ENCODE peak calls at places on chromosomes 12 and 14, in eight cellular contexts. One of them, this sample, is unnamed.

GRCh38 chr14:46063872-46064271 is 587.7 kb downstream of the RPL10L start:
- DNase-seq in hepatocyte: peak
- DNase-seq in GM23338: peak
- DNase-seq in fibroblast of pulmonary artery: no peak
- DNase-seq in breast epithelium: no peak
- DNase-seq in fibroblast of the aortic adventitia: no peak
- DNase-seq in esophagus squamous epithelium: no peak
- DNase-seq in MCF 10A: no peak
- DNase-seq in this sample: no peak

GRCh38 chr12:48441122-48441521 is 31.2 kb upstream of the ANP32D start:
- DNase-seq in fibroblast of the aortic adventitia: no peak
- DNase-seq in GM23338: no peak
- DNase-seq in fibroblast of pulmonary artery: peak
- DNase-seq in esophagus squamous epithelium: no peak
- DNase-seq in hepatocyte: no peak
- DNase-seq in breast epithelium: no peak
- DNase-seq in MCF 10A: no peak
- DNase-seq in this sample: no peak

GRCh38 chr12:118290130-118290529 is 82.6 kb downstream of the TAOK3 start:
- DNase-seq in MCF 10A: no peak
- DNase-seq in GM23338: no peak
- DNase-seq in fibroblast of the aortic adventitia: peak
- DNase-seq in hepatocyte: peak
- DNase-seq in breast epithelium: no peak
- DNase-seq in fibroblast of pulmonary artery: peak
- DNase-seq in esophagus squamous epithelium: no peak
- DNase-seq in this sample: no peak

GRCh38 chr12:125530876-125531275 is 465.6 kb downstream of the AACS start:
- DNase-seq in hepatocyte: no peak
- DNase-seq in GM23338: no peak
- DNase-seq in MCF 10A: no peak
- DNase-seq in fibroblast of the aortic adventitia: no peak
- DNase-seq in fibroblast of pulmonary artery: no peak
- DNase-seq in esophagus squamous epithelium: no peak
- DNase-seq in breast epithelium: no peak
- DNase-seq in this sample: no peak

GRCh38 chr14:54278087-54278486 is 118.7 kb upstream of the CDKN3 start:
- DNase-seq in fibroblast of the aortic adventitia: no peak
- DNase-seq in MCF 10A: no peak
- DNase-seq in GM23338: no peak
- DNase-seq in fibroblast of pulmonary artery: no peak
- DNase-seq in esophagus squamous epithelium: no peak
- DNase-seq in hepatocyte: no peak
- DNase-seq in breast epithelium: no peak
- DNase-seq in this sample: no peak

GRCh38 chr12:94603434-94604068 is 46.8 kb downstream of the TMCC3 start:
- DNase-seq in esophagus squamous epithelium: no peak
- DNase-seq in MCF 10A: peak
- DNase-seq in breast epithelium: no peak
- DNase-seq in fibroblast of the aortic adventitia: peak
- DNase-seq in fibroblast of pulmonary artery: peak
- DNase-seq in GM23338: peak
- DNase-seq in hepatocyte: no peak
- DNase-seq in this sample: peak

GRCh38 chr14:100066984-100067383 is 1.8 kb downstream of the EVL start:
- DNase-seq in fibroblast of pulmonary artery: no peak
- DNase-seq in esophagus squamous epithelium: no peak
- DNase-seq in hepatocyte: no peak
- DNase-seq in MCF 10A: no peak
- DNase-seq in breast epithelium: no peak
- DNase-seq in GM23338: no peak
- DNase-seq in fibroblast of the aortic adventitia: no peak
- DNase-seq in this sample: no peak

GRCh38 chr14:31968107-31968810 is 108.8 kb upstream of the ARHGAP5 start:
- DNase-seq in MCF 10A: no peak
- DNase-seq in fibroblast of the aortic adventitia: peak
- DNase-seq in fibroblast of pulmonary artery: no peak
- DNase-seq in hepatocyte: peak
- DNase-seq in esophagus squamous epithelium: no peak
- DNase-seq in GM23338: no peak
- DNase-seq in breast epithelium: no peak
- DNase-seq in this sample: no peak

GRCh38 chr14:73720636-73721035 is 6.5 kb upstream of the PNMA1 start:
- DNase-seq in fibroblast of the aortic adventitia: no peak
- DNase-seq in breast epithelium: no peak
- DNase-seq in MCF 10A: no peak
- DNase-seq in fibroblast of pulmonary artery: no peak
- DNase-seq in esophagus squamous epithelium: no peak
- DNase-seq in GM23338: no peak
- DNase-seq in hepatocyte: no peak
- DNase-seq in this sample: no peak

GRCh38 chr14:95575820-95576473 is 41.1 kb downstream of the GLRX5 start:
- DNase-seq in esophagus squamous epithelium: no peak
- DNase-seq in fibroblast of the aortic adventitia: no peak
- DNase-seq in GM23338: peak
- DNase-seq in MCF 10A: no peak
- DNase-seq in hepatocyte: no peak
- DNase-seq in breast epithelium: no peak
- DNase-seq in fibroblast of pulmonary artery: no peak
- DNase-seq in this sample: no peak

GRCh38 chr12:109267361-109267760 is 41.7 kb downstream of the FOXN4 start:
- DNase-seq in esophagus squamous epithelium: no peak
- DNase-seq in MCF 10A: no peak
- DNase-seq in fibroblast of the aortic adventitia: no peak
- DNase-seq in fibroblast of pulmonary artery: no peak
- DNase-seq in GM23338: no peak
- DNase-seq in breast epithelium: no peak
- DNase-seq in hepatocyte: no peak
- DNase-seq in this sample: no peak

GRCh38 chr12:101127521-101128219 is 82.4 kb downstream of the SLC5A8 start:
- DNase-seq in fibroblast of pulmonary artery: peak
- DNase-seq in hepatocyte: no peak
- DNase-seq in esophagus squamous epithelium: no peak
- DNase-seq in breast epithelium: no peak
- DNase-seq in MCF 10A: no peak
- DNase-seq in fibroblast of the aortic adventitia: peak
- DNase-seq in GM23338: no peak
- DNase-seq in this sample: no peak

GRCh38 chr12:119783787-119784186 is 93.3 kb downstream of the CIT start:
- DNase-seq in GM23338: no peak
- DNase-seq in esophagus squamous epithelium: no peak
- DNase-seq in fibroblast of pulmonary artery: no peak
- DNase-seq in MCF 10A: no peak
- DNase-seq in breast epithelium: no peak
- DNase-seq in fibroblast of the aortic adventitia: no peak
- DNase-seq in hepatocyte: no peak
- DNase-seq in this sample: no peak

GRCh38 chr12:80830533-80831088 is 107.1 kb downstream of the LIN7A start:
- DNase-seq in fibroblast of pulmonary artery: no peak
- DNase-seq in breast epithelium: no peak
- DNase-seq in MCF 10A: no peak
- DNase-seq in hepatocyte: no peak
- DNase-seq in GM23338: no peak
- DNase-seq in esophagus squamous epithelium: no peak
- DNase-seq in fibroblast of the aortic adventitia: no peak
- DNase-seq in this sample: no peak

GRCh38 chr14:105533391-105533790 is 7.0 kb downstream of the TMEM121 start:
- DNase-seq in fibroblast of pulmonary artery: no peak
- DNase-seq in esophagus squamous epithelium: no peak
- DNase-seq in GM23338: no peak
- DNase-seq in fibroblast of the aortic adventitia: no peak
- DNase-seq in breast epithelium: no peak
- DNase-seq in MCF 10A: no peak
- DNase-seq in hepatocyte: no peak
- DNase-seq in this sample: no peak

GRCh38 chr12:7113389-7113871 is 4.4 kb upstream of the C1RL start:
- DNase-seq in breast epithelium: no peak
- DNase-seq in fibroblast of the aortic adventitia: peak
- DNase-seq in MCF 10A: peak
- DNase-seq in esophagus squamous epithelium: no peak
- DNase-seq in GM23338: peak
- DNase-seq in fibroblast of pulmonary artery: peak
- DNase-seq in hepatocyte: peak
- DNase-seq in this sample: peak

GRCh38 chr14:74577247-74577947 is 34.6 kb downstream of the LTBP2 start:
- DNase-seq in MCF 10A: no peak
- DNase-seq in fibroblast of the aortic adventitia: peak
- DNase-seq in GM23338: no peak
- DNase-seq in esophagus squamous epithelium: no peak
- DNase-seq in fibroblast of pulmonary artery: peak
- DNase-seq in hepatocyte: no peak
- DNase-seq in breast epithelium: no peak
- DNase-seq in this sample: no peak

GRCh38 chr12:58106185-58106584 is 164.8 kb downstream of the ATP23 start:
- DNase-seq in MCF 10A: no peak
- DNase-seq in breast epithelium: no peak
- DNase-seq in hepatocyte: no peak
- DNase-seq in fibroblast of pulmonary artery: no peak
- DNase-seq in esophagus squamous epithelium: no peak
- DNase-seq in GM23338: no peak
- DNase-seq in fibroblast of the aortic adventitia: no peak
- DNase-seq in this sample: no peak

GRCh38 chr12:98180603-98181002 is 334.8 kb upstream of the TMPO start:
- DNase-seq in MCF 10A: no peak
- DNase-seq in fibroblast of pulmonary artery: no peak
- DNase-seq in esophagus squamous epithelium: no peak
- DNase-seq in breast epithelium: no peak
- DNase-seq in fibroblast of the aortic adventitia: no peak
- DNase-seq in GM23338: no peak
- DNase-seq in hepatocyte: no peak
- DNase-seq in this sample: no peak

GRCh38 chr12:105449406-105449805 is 118.9 kb downstream of the C12orf75 start:
- DNase-seq in hepatocyte: no peak
- DNase-seq in MCF 10A: no peak
- DNase-seq in fibroblast of pulmonary artery: no peak
- DNase-seq in breast epithelium: no peak
- DNase-seq in fibroblast of the aortic adventitia: no peak
- DNase-seq in GM23338: no peak
- DNase-seq in esophagus squamous epithelium: no peak
- DNase-seq in this sample: no peak

GRCh38 chr14:105368426-105368825 is 29.9 kb upstream of the TEX22 start:
- DNase-seq in breast epithelium: no peak
- DNase-seq in esophagus squamous epithelium: no peak
- DNase-seq in hepatocyte: no peak
- DNase-seq in MCF 10A: no peak
- DNase-seq in fibroblast of the aortic adventitia: no peak
- DNase-seq in fibroblast of pulmonary artery: no peak
- DNase-seq in GM23338: no peak
- DNase-seq in this sample: no peak

GRCh38 chr14:23186913-23187654 is 3.6 kb upstream of the SLC7A8 start:
- DNase-seq in MCF 10A: peak
- DNase-seq in GM23338: peak
- DNase-seq in fibroblast of pulmonary artery: peak
- DNase-seq in hepatocyte: peak
- DNase-seq in fibroblast of the aortic adventitia: peak
- DNase-seq in breast epithelium: no peak
- DNase-seq in esophagus squamous epithelium: no peak
- DNase-seq in this sample: peak

GRCh38 chr12:89836026-89836425 is 127.4 kb upstream of the ATP2B1 start:
- DNase-seq in GM23338: no peak
- DNase-seq in MCF 10A: no peak
- DNase-seq in breast epithelium: no peak
- DNase-seq in hepatocyte: no peak
- DNase-seq in fibroblast of the aortic adventitia: peak
- DNase-seq in fibroblast of pulmonary artery: peak
- DNase-seq in esophagus squamous epithelium: no peak
- DNase-seq in this sample: no peak

GRCh38 chr14:74865156-74865555 is 10.8 kb downstream of the PROX2 start:
- DNase-seq in MCF 10A: no peak
- DNase-seq in fibroblast of pulmonary artery: no peak
- DNase-seq in breast epithelium: no peak
- DNase-seq in fibroblast of the aortic adventitia: no peak
- DNase-seq in esophagus squamous epithelium: no peak
- DNase-seq in GM23338: no peak
- DNase-seq in hepatocyte: no peak
- DNase-seq in this sample: no peak

GRCh38 chr12:84507914-84508313 is 404.7 kb downstream of the SLC6A15 start:
- DNase-seq in breast epithelium: no peak
- DNase-seq in esophagus squamous epithelium: no peak
- DNase-seq in GM23338: no peak
- DNase-seq in fibroblast of pulmonary artery: no peak
- DNase-seq in MCF 10A: no peak
- DNase-seq in hepatocyte: no peak
- DNase-seq in fibroblast of the aortic adventitia: peak
- DNase-seq in this sample: no peak

GRCh38 chr12:56119361-56119796 is 1.3 kb downstream of the ZC3H10 start:
- DNase-seq in breast epithelium: no peak
- DNase-seq in fibroblast of the aortic adventitia: peak
- DNase-seq in GM23338: peak
- DNase-seq in fibroblast of pulmonary artery: peak
- DNase-seq in hepatocyte: peak
- DNase-seq in esophagus squamous epithelium: no peak
- DNase-seq in MCF 10A: peak
- DNase-seq in this sample: peak
- TF ChIP-seq CTCF in breast epithelium: peak
- TF ChIP-seq CTCF in fibroblast of the aortic adventitia: peak
- TF ChIP-seq CTCF in GM23338: peak
- TF ChIP-seq CTCF in fibroblast of pulmonary artery: peak
- TF ChIP-seq CTCF in hepatocyte: peak
- TF ChIP-seq CTCF in esophagus squamous epithelium: peak
- TF ChIP-seq CTCF in MCF 10A: peak
- TF ChIP-seq CTCF in this sample: peak

GRCh38 chr14:44961151-44961729 is 507 bp downstream of the KLHL28 start:
- DNase-seq in breast epithelium: no peak
- DNase-seq in esophagus squamous epithelium: no peak
- DNase-seq in GM23338: peak
- DNase-seq in hepatocyte: peak
- DNase-seq in fibroblast of the aortic adventitia: peak
- DNase-seq in MCF 10A: peak
- DNase-seq in fibroblast of pulmonary artery: peak
- DNase-seq in this sample: peak
- TF ChIP-seq CTCF in breast epithelium: no peak
- TF ChIP-seq CTCF in esophagus squamous epithelium: no peak
- TF ChIP-seq CTCF in GM23338: no peak
- TF ChIP-seq CTCF in hepatocyte: no peak
- TF ChIP-seq CTCF in fibroblast of the aortic adventitia: no peak
- TF ChIP-seq CTCF in MCF 10A: no peak
- TF ChIP-seq CTCF in fibroblast of pulmonary artery: no peak
- TF ChIP-seq CTCF in this sample: no peak

GRCh38 chr12:23376238-23376637 is 573.2 kb downstream of the SOX5 start:
- DNase-seq in GM23338: peak
- DNase-seq in fibroblast of the aortic adventitia: no peak
- DNase-seq in hepatocyte: no peak
- DNase-seq in MCF 10A: peak
- DNase-seq in breast epithelium: no peak
- DNase-seq in fibroblast of pulmonary artery: no peak
- DNase-seq in esophagus squamous epithelium: no peak
- DNase-seq in this sample: no peak
- TF ChIP-seq CTCF in GM23338: peak
- TF ChIP-seq CTCF in fibroblast of the aortic adventitia: no peak
- TF ChIP-seq CTCF in hepatocyte: peak
- TF ChIP-seq CTCF in MCF 10A: no peak
- TF ChIP-seq CTCF in breast epithelium: no peak
- TF ChIP-seq CTCF in fibroblast of pulmonary artery: no peak
- TF ChIP-seq CTCF in esophagus squamous epithelium: no peak
- TF ChIP-seq CTCF in this sample: no peak

GRCh38 chr12:68237068-68237467 is 11.5 kb upstream of the IL26 start:
- DNase-seq in MCF 10A: no peak
- DNase-seq in breast epithelium: no peak
- DNase-seq in GM23338: no peak
- DNase-seq in fibroblast of pulmonary artery: no peak
- DNase-seq in fibroblast of the aortic adventitia: peak
- DNase-seq in hepatocyte: no peak
- DNase-seq in esophagus squamous epithelium: no peak
- DNase-seq in this sample: no peak
- TF ChIP-seq CTCF in MCF 10A: peak
- TF ChIP-seq CTCF in breast epithelium: no peak
- TF ChIP-seq CTCF in GM23338: peak
- TF ChIP-seq CTCF in fibroblast of pulmonary artery: peak
- TF ChIP-seq CTCF in fibroblast of the aortic adventitia: peak
- TF ChIP-seq CTCF in hepatocyte: peak
- TF ChIP-seq CTCF in esophagus squamous epithelium: no peak
- TF ChIP-seq CTCF in this sample: no peak

This sample was measured in CD4-positive, alpha-beta T cell.